ENCODE peak calls at places on chromosomes 5 and 9, in seven cellular contexts. P, V, S, A, O, M and I are unnamed samples. For H3K36me3, the result is how much of the 10 kb centered on the place peaks cover.

GRCh38 chr9:97987490-97987889 is 4.3 kb downstream of the ANP32B start:
- DNase-seq in M (no peak), A (no peak), P (no peak), O (no peak), S (no peak), V (no peak), I (no peak)

GRCh38 chr5:154857091-154857533 is 1.3 kb upstream of the CNOT8 start:
- DNase-seq in A (no peak), P (no peak), M (no peak), V (no peak), S (no peak), O (peak), I (peak)

GRCh38 chr5:35799751-35800150 is 56.9 kb upstream of the IL7R start:
- DNase-seq in P (no peak), V (no peak), S (no peak), O (no peak), M (no peak), A (no peak), I (no peak)

GRCh38 chr9:111937781-111938426 is 41.3 kb downstream of the UGCG start:
- DNase-seq in M (no peak), A (peak), V (no peak), O (peak), P (peak), S (peak), I (peak)

GRCh38 chr9:136694163-136694864 is 7.1 kb upstream of the AGPAT2 start:
- DNase-seq in P (no peak), S (no peak), M (peak), O (peak), V (peak), A (no peak), I (peak)

GRCh38 chr9:134434896-134435506 is 108.7 kb downstream of the RXRA start:
- DNase-seq in A (peak), S (peak), P (peak), M (peak), V (peak), O (peak), I (peak)

GRCh38 chr9:130444565-130445221 is at the start of gene ASS1:
- DNase-seq in M (peak), S (no peak), A (no peak), P (peak), V (peak), O (peak), I (peak)

GRCh38 chr9:110847661-110848060 is 179.1 kb downstream of the MUSK start:
- DNase-seq in P (no peak), A (no peak), M (peak), S (no peak), O (no peak), V (no peak), I (no peak)

GRCh38 chr5:7592910-7593309 is 197.0 kb downstream of the ADCY2 start:
- DNase-seq in M (no peak), O (no peak), A (no peak), P (no peak), S (no peak), V (peak), I (no peak)

GRCh38 chr5:36237756-36238155 is 4.0 kb downstream of the NADK2 start:
- DNase-seq in M (no peak), P (no peak), O (no peak), V (no peak), A (no peak), S (no peak), I (no peak)

GRCh38 chr5:463952-464351 is 21.0 kb downstream of the EXOC3 start:
- DNase-seq in P (peak), A (no peak), V (peak), O (peak), S (peak), M (no peak), I (peak)

GRCh38 chr5:141914154-141914743 is 9.4 kb upstream of the DELE1 start:
- DNase-seq in A (no peak), O (peak), P (peak), M (peak), S (peak), V (peak), I (peak)

GRCh38 chr5:114361724-114362196 is at the start of gene KCNN2:
- DNase-seq in M (peak), O (peak), P (peak), S (peak), A (peak), V (peak), I (peak)

GRCh38 chr9:137286980-137287383 is 9.5 kb downstream of the TOR4A start:
- DNase-seq in S (peak), A (peak), M (peak), P (no peak), O (peak), V (peak), I (no peak)

GRCh38 chr5:93603191-93603590 is 20.2 kb downstream of the NR2F1 start:
- DNase-seq in S (no peak), P (no peak), V (no peak), A (no peak), M (no peak), O (no peak), I (no peak)

GRCh38 chr5:163631846-163632245 is 126.4 kb downstream of the MAT2B start:
- DNase-seq in S (no peak), P (no peak), A (no peak), M (peak), O (no peak), V (no peak), I (no peak)

GRCh38 chr9:116154976-116155699 is 1.5 kb downstream of the PAPPA start:
- DNase-seq in P (peak), M (peak), O (no peak), V (peak), S (no peak), A (peak), I (peak)

GRCh38 chr9:32292611-32293010 is 91.8 kb upstream of the ACO1 start:
- DNase-seq in V (no peak), A (no peak), P (no peak), O (no peak), S (no peak), M (peak), I (no peak)

GRCh38 chr9:108534741-108535140 is 321.0 kb downstream of the ACTL7B start:
- DNase-seq in O (no peak), A (peak), V (no peak), S (no peak), M (peak), P (no peak), I (no peak)

GRCh38 chr5:143791848-143792701 is 19.9 kb upstream of the HMHB1 start:
- DNase-seq in S (no peak), V (no peak), M (no peak), A (no peak), O (no peak), P (no peak), I (no peak)

GRCh38 chr9:85743290-85744128 is 1.8 kb upstream of the AGTPBP1 start:
- DNase-seq in A (peak), P (peak), V (peak), M (peak), S (peak), O (no peak), I (no peak)

GRCh38 chr9:127805620-127806019 is 2.9 kb downstream of the FPGS start:
- DNase-seq in P (no peak), A (no peak), O (peak), M (peak), S (no peak), V (no peak), I (no peak)

GRCh38 chr5:148740966-148741742 is 85.3 kb upstream of the ADRB2 start:
- DNase-seq in V (no peak), A (peak), S (no peak), M (peak), P (no peak), O (no peak), I (no peak)

GRCh38 chr5:8394965-8395364 is 526.0 kb downstream of the MTRR start:
- DNase-seq in A (no peak), O (no peak), V (no peak), M (no peak), S (no peak), P (no peak), I (no peak)

GRCh38 chr5:34042302-34042701 is 711 bp downstream of the C1QTNF3 start:
- DNase-seq in V (no peak), P (peak), A (no peak), O (peak), M (no peak), S (peak), I (peak)

GRCh38 chr5:78507531-78507930 is 141.0 kb downstream of the LHFPL2 start:
- DNase-seq in M (no peak), V (no peak), A (no peak), S (no peak), O (no peak), P (no peak), I (no peak)

GRCh38 chr5:448061-448765 is 5.2 kb downstream of the EXOC3 start:
- DNase-seq in P (peak), V (peak), S (peak), M (no peak), A (no peak), O (peak), I (peak)

GRCh38 chr5:101390317-101390908 is 487.3 kb upstream of the ST8SIA4 start:
- DNase-seq in M (peak), V (no peak), A (peak), O (no peak), P (no peak), S (no peak), I (no peak)

GRCh38 chr5:15009420-15009819 is 137.8 kb upstream of the ANKH start:
- DNase-seq in V (no peak), M (peak), P (no peak), S (no peak), O (no peak), A (peak), I (no peak)

GRCh38 chr9:120776788-120777187 is 16.4 kb downstream of the FBXW2 start:
- DNase-seq in V (no peak), O (no peak), A (no peak), S (no peak), P (no peak), M (no peak), I (no peak)

GRCh38 chr5:103037673-103038455 is 82.1 kb downstream of the GIN1 start:
- DNase-seq in V (no peak), M (no peak), S (no peak), A (peak), P (no peak), O (no peak), I (no peak)

GRCh38 chr9:38164659-38165221 is 95.7 kb upstream of the SHB start:
- DNase-seq in V (no peak), P (no peak), O (no peak), A (no peak), M (no peak), S (no peak), I (no peak)

GRCh38 chr9:93590609-93591234 is 14.3 kb downstream of the PHF2 start:
- DNase-seq in M (no peak), V (no peak), S (no peak), O (no peak), P (peak), A (no peak), I (no peak)

GRCh38 chr5:124061663-124062062 is 549.7 kb downstream of the CSNK1G3 start:
- DNase-seq in S (no peak), M (peak), P (no peak), V (no peak), A (no peak), O (no peak), I (no peak)

GRCh38 chr5:7422719-7423118 is 26.8 kb downstream of the ADCY2 start:
- DNase-seq in M (peak), A (no peak), P (no peak), O (no peak), V (no peak), S (no peak), I (no peak)

GRCh38 chr9:134515026-134515821 is 126.4 kb upstream of the COL5A1 start:
- DNase-seq in A (no peak), P (no peak), V (no peak), M (peak), O (no peak), S (no peak), I (no peak)

DNA sequence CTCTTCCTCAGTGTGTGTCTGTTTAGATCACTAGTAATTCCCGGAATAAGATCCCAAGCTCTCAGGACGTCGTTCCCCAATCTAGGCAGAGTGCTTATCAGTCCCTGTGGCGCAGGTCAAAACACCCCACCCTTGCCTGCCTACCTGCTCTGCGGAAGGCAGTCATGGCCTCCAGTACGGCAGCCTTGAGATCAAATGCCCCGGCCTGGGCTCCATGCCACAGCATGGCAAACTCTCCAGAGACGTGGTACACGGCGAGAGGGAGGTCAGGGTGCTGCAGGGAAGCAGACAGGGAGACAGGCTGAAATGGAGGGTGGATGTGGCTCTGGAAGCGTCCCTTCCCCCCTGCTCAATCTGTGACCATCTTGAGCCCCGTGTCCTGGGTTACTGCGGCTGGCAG is 12.0 kb upstream of the HDHD3 start:
- DNase-seq in M (no peak), P (no peak), S (no peak), V (peak), A (no peak), O (no peak), I (no peak)
- H3K36me3 ChIP-seq in M (under half), P (under half), S (under half), V (under half), A (under half), O (half or more), I (half or more)

DNA sequence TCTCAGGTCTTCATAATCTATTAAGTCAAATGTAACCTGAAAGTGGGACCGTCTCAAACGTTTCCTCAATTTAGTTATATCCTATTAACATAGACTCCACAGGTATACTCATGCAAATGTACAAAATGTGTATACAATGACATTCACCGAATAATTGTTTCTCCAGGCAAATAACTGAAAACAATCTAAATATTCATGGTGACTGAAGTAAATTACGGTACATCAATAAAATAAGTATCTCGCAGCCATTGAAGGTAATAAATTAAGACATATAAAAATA is 482 bp downstream of the IARS1 start:
- DNase-seq in M (no peak), P (no peak), S (no peak), V (no peak), A (no peak), O (no peak), I (no peak)
- H3K36me3 ChIP-seq in M (under half), P (under half), S (under half), V (under half), A (under half), O (under half), I (under half)

GRCh38 chr9:36866840-36867239 is 167.2 kb downstream of the PAX5 start:
- DNase-seq in S (peak), A (no peak), M (no peak), V (no peak), O (no peak), P (peak), I (no peak)
- H3K36me3 ChIP-seq in S (under half), A (under half), M (under half), V (under half), O (under half), P (under half), I (under half)

GRCh38 chr9:124309665-124310064 is 51.9 kb downstream of the NEK6 start:
- DNase-seq in A (peak), P (peak), M (peak), O (no peak), S (no peak), V (no peak), I (no peak)
- H3K36me3 ChIP-seq in A (under half), P (under half), M (half or more), O (under half), S (under half), V (under half), I (under half)

DNA sequence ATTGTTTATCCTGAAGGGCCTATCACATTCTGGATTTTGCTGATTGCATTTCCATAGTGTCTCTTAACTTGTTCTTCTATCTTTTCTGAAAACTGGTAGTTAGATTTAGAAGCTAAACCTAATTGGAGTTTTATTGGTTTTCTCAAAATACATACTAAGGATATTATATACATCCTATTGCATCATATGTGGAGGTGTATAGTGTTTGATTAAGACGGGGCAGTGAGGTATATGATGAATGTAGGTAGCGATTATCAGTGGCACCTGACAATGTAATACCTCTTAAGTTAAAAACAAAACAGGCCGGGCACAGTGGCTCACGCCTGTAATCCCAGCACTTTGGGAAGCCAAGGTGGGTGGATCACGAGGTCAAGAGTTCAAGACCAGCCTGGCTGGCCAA is 35.0 kb downstream of the TGFBR1 start:
- DNase-seq in M (no peak), V (no peak), P (no peak), O (no peak), S (no peak), A (no peak), I (no peak)
- H3K36me3 ChIP-seq in M (under half), V (under half), P (under half), O (half or more), S (half or more), A (under half), I (under half)

GRCh38 chr5:177486256-177486655 is 11.1 kb downstream of the PDLIM7 start:
- DNase-seq in O (no peak), S (no peak), A (no peak), M (no peak), V (no peak), P (no peak), I (no peak)
- H3K36me3 ChIP-seq in O (half or more), S (under half), A (half or more), M (half or more), V (under half), P (under half), I (half or more)

GRCh38 chr5:40600383-40600782 is 79.3 kb upstream of the PTGER4 start:
- DNase-seq in M (no peak), V (no peak), O (no peak), A (no peak), S (no peak), P (no peak), I (no peak)

GRCh38 chr5:40594811-40595210 is 84.9 kb upstream of the PTGER4 start:
- DNase-seq in M (no peak), A (peak), V (no peak), S (no peak), P (no peak), O (no peak), I (no peak)

GRCh38 chr5:40603378-40603777 is 76.3 kb upstream of the PTGER4 start:
- DNase-seq in M (no peak), S (no peak), A (no peak), O (no peak), P (no peak), V (no peak), I (no peak)

GRCh38 chr5:40601198-40601868 is 78.4 kb upstream of the PTGER4 start:
- DNase-seq in P (no peak), O (no peak), S (no peak), M (no peak), V (no peak), A (no peak), I (no peak)

DNA sequence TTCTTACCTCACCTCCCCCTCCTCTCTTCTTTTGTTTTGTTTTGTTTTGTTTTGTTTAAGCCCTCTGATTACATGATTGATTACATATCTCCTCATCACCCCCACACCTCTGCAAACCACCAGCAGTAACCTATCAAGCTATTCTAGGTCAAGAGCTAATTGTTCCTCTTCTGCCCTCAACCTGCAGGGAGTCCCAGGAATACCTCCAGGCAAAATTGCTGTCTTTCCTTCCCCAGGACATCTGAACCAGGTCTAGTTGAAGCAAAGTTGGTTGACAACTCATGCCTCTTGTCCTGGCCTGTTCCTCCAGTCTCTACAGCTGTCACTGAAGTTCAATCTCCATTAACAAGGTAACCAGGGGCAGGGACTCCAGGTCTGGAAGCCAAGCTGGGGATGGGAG is 80.0 kb upstream of the PTGER4 start:
- DNase-seq in A (no peak), P (no peak), O (no peak), S (no peak), M (no peak), V (no peak), I (no peak)
- H3K36me3 ChIP-seq in A (under half), P (under half), O (under half), S (under half), M (under half), V (under half), I (under half)

GRCh38 chr5:157681048-157681447 is 9.7 kb downstream of the C5orf52 start:
- DNase-seq in S (no peak), M (no peak), P (no peak), O (no peak), V (no peak), A (no peak), I (no peak)

GRCh38 chr5:157680239-157680638 is 8.9 kb downstream of the C5orf52 start:
- DNase-seq in S (no peak), V (no peak), P (no peak), M (no peak), O (no peak), A (no peak), I (no peak)

GRCh38 chr5:157679801-157680200 is 8.5 kb downstream of the C5orf52 start:
- DNase-seq in A (no peak), M (no peak), O (no peak), P (no peak), V (no peak), S (no peak), I (no peak)

GRCh38 chr5:157686841-157687554 is 15.7 kb downstream of the C5orf52 start:
- DNase-seq in O (no peak), A (no peak), S (no peak), P (no peak), M (no peak), V (no peak), I (no peak)

DNA sequence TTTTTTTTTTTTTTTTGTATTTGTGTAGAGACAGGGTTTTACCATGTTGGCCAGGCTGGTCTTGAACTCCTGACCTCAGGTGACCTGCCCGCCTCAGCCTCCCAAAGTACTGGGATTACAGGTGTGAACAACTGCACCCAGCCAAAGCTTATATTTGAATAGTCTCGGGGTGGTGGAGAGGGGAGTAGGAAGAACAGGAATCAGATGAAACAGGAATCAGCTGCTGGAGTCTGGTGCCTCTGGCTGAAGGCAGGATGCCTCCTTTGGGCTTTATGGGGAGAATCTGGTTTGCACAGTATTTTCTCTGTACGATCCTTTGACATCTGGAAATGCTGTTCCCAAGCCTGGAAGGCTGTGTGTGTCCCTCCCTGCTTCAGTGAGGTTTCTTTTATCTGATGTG is 10.9 kb downstream of the C5orf52 start:
- DNase-seq in S (no peak), O (no peak), A (no peak), P (no peak), V (no peak), M (no peak), I (no peak)
- H3K36me3 ChIP-seq in S (under half), O (under half), A (under half), P (under half), V (under half), M (under half), I (under half)

GRCh38 chr5:116476903-116477537 is 97.6 kb downstream of the SEMA6A start:
- DNase-seq in V (no peak), S (no peak), M (no peak), O (no peak), P (no peak), A (no peak), I (no peak)
- H3K36me3 ChIP-seq in V (under half), S (under half), M (under half), O (under half), P (under half), A (under half), I (half or more)